ENCODE peak calls at places on chromosomes 6 and 20, in ten cellular contexts. One of them, this sample, is unnamed.

GRCh38 chr6:33592595-33593413 is 12.7 kb upstream of the BAK1 start:
- DNase-seq in psoas muscle: no peak
- DNase-seq in A549: no peak
- DNase-seq in uterus: no peak
- DNase-seq in right cardiac atrium: peak
- DNase-seq in ovary: peak
- DNase-seq in IMR-90: no peak
- DNase-seq in PC-9: peak
- DNase-seq in lower lobe of right lung: peak
- DNase-seq in naive thymus-derived CD4-positive, alpha-beta T cell: peak
- DNase-seq in this sample: no peak

GRCh38 chr6:62286470-62286843 is 432 bp upstream of the KHDRBS2 start:
- DNase-seq in PC-9: no peak
- DNase-seq in right cardiac atrium: no peak
- DNase-seq in psoas muscle: no peak
- DNase-seq in ovary: no peak
- DNase-seq in IMR-90: no peak
- DNase-seq in lower lobe of right lung: no peak
- DNase-seq in A549: no peak
- DNase-seq in uterus: no peak
- DNase-seq in naive thymus-derived CD4-positive, alpha-beta T cell: no peak
- DNase-seq in this sample: no peak

GRCh38 chr6:47729019-47729418 is 30.6 kb downstream of the ADGRF4 start:
- DNase-seq in naive thymus-derived CD4-positive, alpha-beta T cell: no peak
- DNase-seq in psoas muscle: no peak
- DNase-seq in IMR-90: no peak
- DNase-seq in lower lobe of right lung: no peak
- DNase-seq in A549: no peak
- DNase-seq in PC-9: peak
- DNase-seq in uterus: no peak
- DNase-seq in ovary: no peak
- DNase-seq in right cardiac atrium: no peak
- DNase-seq in this sample: no peak

GRCh38 chr6:5525209-5525608 is 263.9 kb downstream of the FARS2 start:
- DNase-seq in ovary: no peak
- DNase-seq in PC-9: no peak
- DNase-seq in lower lobe of right lung: no peak
- DNase-seq in A549: no peak
- DNase-seq in psoas muscle: no peak
- DNase-seq in right cardiac atrium: no peak
- DNase-seq in IMR-90: peak
- DNase-seq in uterus: no peak
- DNase-seq in naive thymus-derived CD4-positive, alpha-beta T cell: no peak
- DNase-seq in this sample: no peak

GRCh38 chr6:34709386-34709785 is 12.8 kb upstream of the ILRUN start:
- DNase-seq in right cardiac atrium: peak
- DNase-seq in uterus: peak
- DNase-seq in psoas muscle: peak
- DNase-seq in PC-9: no peak
- DNase-seq in ovary: peak
- DNase-seq in lower lobe of right lung: peak
- DNase-seq in A549: no peak
- DNase-seq in IMR-90: peak
- DNase-seq in naive thymus-derived CD4-positive, alpha-beta T cell: no peak
- DNase-seq in this sample: no peak

GRCh38 chr20:20755227-20755626 is 42.8 kb upstream of the RALGAPA2 start:
- DNase-seq in lower lobe of right lung: no peak
- DNase-seq in naive thymus-derived CD4-positive, alpha-beta T cell: no peak
- DNase-seq in A549: no peak
- DNase-seq in IMR-90: no peak
- DNase-seq in uterus: no peak
- DNase-seq in PC-9: no peak
- DNase-seq in ovary: no peak
- DNase-seq in right cardiac atrium: no peak
- DNase-seq in psoas muscle: no peak
- DNase-seq in this sample: no peak

GRCh38 chr6:139425780-139426179 is 51.3 kb upstream of the CITED2 start:
- DNase-seq in A549: no peak
- DNase-seq in lower lobe of right lung: no peak
- DNase-seq in naive thymus-derived CD4-positive, alpha-beta T cell: no peak
- DNase-seq in right cardiac atrium: no peak
- DNase-seq in PC-9: no peak
- DNase-seq in psoas muscle: no peak
- DNase-seq in ovary: no peak
- DNase-seq in IMR-90: no peak
- DNase-seq in uterus: no peak
- DNase-seq in this sample: no peak

GRCh38 chr6:53431704-53432103 is 83.0 kb upstream of the ELOVL5 start:
- DNase-seq in uterus: no peak
- DNase-seq in psoas muscle: no peak
- DNase-seq in A549: no peak
- DNase-seq in ovary: no peak
- DNase-seq in PC-9: no peak
- DNase-seq in naive thymus-derived CD4-positive, alpha-beta T cell: no peak
- DNase-seq in right cardiac atrium: no peak
- DNase-seq in IMR-90: no peak
- DNase-seq in lower lobe of right lung: no peak
- DNase-seq in this sample: no peak

DNA sequence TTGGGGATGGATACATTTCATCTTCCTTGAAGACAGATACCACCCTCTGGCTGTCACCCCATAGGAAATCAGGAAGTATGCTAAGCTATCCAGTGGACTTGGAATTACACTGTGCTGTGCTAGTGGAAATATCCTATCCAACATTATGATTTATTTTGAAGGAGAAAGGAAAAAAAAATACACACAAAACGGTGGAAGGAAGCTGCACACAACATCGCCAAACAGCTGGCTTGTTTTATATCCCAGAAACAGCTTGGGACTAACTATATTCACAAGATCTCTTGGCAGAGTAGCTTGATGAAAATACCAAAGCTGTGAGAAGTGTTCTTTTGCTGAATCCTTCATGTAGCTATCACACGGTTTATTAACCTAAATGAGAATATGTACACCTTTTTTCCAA is 257.6 kb downstream of the LAMA2 start:
- DNase-seq in IMR-90: peak
- DNase-seq in lower lobe of right lung: no peak
- DNase-seq in PC-9: no peak
- DNase-seq in A549: no peak
- DNase-seq in naive thymus-derived CD4-positive, alpha-beta T cell: no peak
- DNase-seq in psoas muscle: no peak
- DNase-seq in ovary: peak
- DNase-seq in right cardiac atrium: peak
- DNase-seq in uterus: peak
- DNase-seq in this sample: no peak
- H3K27ac ChIP-seq in IMR-90: peak
- H3K27ac ChIP-seq in lower lobe of right lung: peak
- H3K27ac ChIP-seq in PC-9: no peak
- H3K27ac ChIP-seq in A549: no peak
- H3K27ac ChIP-seq in naive thymus-derived CD4-positive, alpha-beta T cell: no peak
- H3K27ac ChIP-seq in psoas muscle: peak
- H3K27ac ChIP-seq in ovary: peak
- H3K27ac ChIP-seq in right cardiac atrium: peak
- H3K27ac ChIP-seq in uterus: peak
- H3K27ac ChIP-seq in this sample: no peak

GRCh38 chr6:95084867-95085266 is 492.5 kb upstream of the MANEA start:
- DNase-seq in psoas muscle: no peak
- DNase-seq in right cardiac atrium: peak
- DNase-seq in A549: no peak
- DNase-seq in IMR-90: no peak
- DNase-seq in PC-9: no peak
- DNase-seq in uterus: no peak
- DNase-seq in ovary: no peak
- DNase-seq in lower lobe of right lung: no peak
- DNase-seq in naive thymus-derived CD4-positive, alpha-beta T cell: no peak
- DNase-seq in this sample: no peak

GRCh38 chr6:95091823-95092436 is 485.4 kb upstream of the MANEA start:
- DNase-seq in PC-9: no peak
- DNase-seq in lower lobe of right lung: no peak
- DNase-seq in naive thymus-derived CD4-positive, alpha-beta T cell: no peak
- DNase-seq in A549: no peak
- DNase-seq in right cardiac atrium: no peak
- DNase-seq in psoas muscle: no peak
- DNase-seq in ovary: no peak
- DNase-seq in uterus: no peak
- DNase-seq in IMR-90: peak
- DNase-seq in this sample: no peak

GRCh38 chr6:95081949-95082348 is 495.4 kb upstream of the MANEA start:
- DNase-seq in right cardiac atrium: no peak
- DNase-seq in lower lobe of right lung: no peak
- DNase-seq in ovary: no peak
- DNase-seq in naive thymus-derived CD4-positive, alpha-beta T cell: no peak
- DNase-seq in PC-9: no peak
- DNase-seq in psoas muscle: no peak
- DNase-seq in A549: no peak
- DNase-seq in IMR-90: no peak
- DNase-seq in uterus: no peak
- DNase-seq in this sample: no peak

GRCh38 chr6:95083506-95083905 is 493.8 kb upstream of the MANEA start:
- DNase-seq in PC-9: no peak
- DNase-seq in psoas muscle: no peak
- DNase-seq in lower lobe of right lung: no peak
- DNase-seq in IMR-90: no peak
- DNase-seq in naive thymus-derived CD4-positive, alpha-beta T cell: no peak
- DNase-seq in A549: no peak
- DNase-seq in uterus: no peak
- DNase-seq in right cardiac atrium: peak
- DNase-seq in ovary: no peak
- DNase-seq in this sample: no peak

GRCh38 chr6:95087394-95088097 is 489.8 kb upstream of the MANEA start:
- DNase-seq in naive thymus-derived CD4-positive, alpha-beta T cell: no peak
- DNase-seq in right cardiac atrium: no peak
- DNase-seq in uterus: no peak
- DNase-seq in lower lobe of right lung: no peak
- DNase-seq in PC-9: peak
- DNase-seq in A549: no peak
- DNase-seq in psoas muscle: no peak
- DNase-seq in IMR-90: peak
- DNase-seq in ovary: no peak
- DNase-seq in this sample: no peak
- H3K4me3 ChIP-seq in naive thymus-derived CD4-positive, alpha-beta T cell: no peak
- H3K4me3 ChIP-seq in right cardiac atrium: no peak
- H3K4me3 ChIP-seq in uterus: no peak
- H3K4me3 ChIP-seq in lower lobe of right lung: no peak
- H3K4me3 ChIP-seq in PC-9: no peak
- H3K4me3 ChIP-seq in A549: no peak
- H3K4me3 ChIP-seq in psoas muscle: no peak
- H3K4me3 ChIP-seq in IMR-90: no peak
- H3K4me3 ChIP-seq in ovary: no peak
- H3K4me3 ChIP-seq in this sample: no peak

GRCh38 chr6:158008894-158009891 is 27.5 kb downstream of the SYNJ2 start:
- DNase-seq in A549: no peak
- DNase-seq in uterus: peak
- DNase-seq in psoas muscle: peak
- DNase-seq in ovary: peak
- DNase-seq in lower lobe of right lung: peak
- DNase-seq in PC-9: no peak
- DNase-seq in naive thymus-derived CD4-positive, alpha-beta T cell: peak
- DNase-seq in IMR-90: peak
- DNase-seq in right cardiac atrium: peak
- DNase-seq in this sample: no peak

GRCh38 chr6:158005626-158006180 is 24.0 kb downstream of the SYNJ2 start:
- DNase-seq in PC-9: no peak
- DNase-seq in psoas muscle: no peak
- DNase-seq in naive thymus-derived CD4-positive, alpha-beta T cell: no peak
- DNase-seq in ovary: no peak
- DNase-seq in IMR-90: no peak
- DNase-seq in uterus: no peak
- DNase-seq in right cardiac atrium: no peak
- DNase-seq in lower lobe of right lung: peak
- DNase-seq in A549: no peak
- DNase-seq in this sample: no peak

GRCh38 chr6:158004696-158005095 is 23.0 kb downstream of the SYNJ2 start:
- DNase-seq in IMR-90: no peak
- DNase-seq in PC-9: no peak
- DNase-seq in lower lobe of right lung: peak
- DNase-seq in uterus: no peak
- DNase-seq in A549: no peak
- DNase-seq in ovary: no peak
- DNase-seq in psoas muscle: no peak
- DNase-seq in right cardiac atrium: no peak
- DNase-seq in naive thymus-derived CD4-positive, alpha-beta T cell: no peak
- DNase-seq in this sample: no peak

GRCh38 chr6:158006331-158006730 is 24.7 kb downstream of the SYNJ2 start:
- DNase-seq in lower lobe of right lung: peak
- DNase-seq in A549: no peak
- DNase-seq in IMR-90: no peak
- DNase-seq in uterus: no peak
- DNase-seq in ovary: no peak
- DNase-seq in psoas muscle: no peak
- DNase-seq in PC-9: no peak
- DNase-seq in naive thymus-derived CD4-positive, alpha-beta T cell: no peak
- DNase-seq in right cardiac atrium: no peak
- DNase-seq in this sample: no peak

DNA sequence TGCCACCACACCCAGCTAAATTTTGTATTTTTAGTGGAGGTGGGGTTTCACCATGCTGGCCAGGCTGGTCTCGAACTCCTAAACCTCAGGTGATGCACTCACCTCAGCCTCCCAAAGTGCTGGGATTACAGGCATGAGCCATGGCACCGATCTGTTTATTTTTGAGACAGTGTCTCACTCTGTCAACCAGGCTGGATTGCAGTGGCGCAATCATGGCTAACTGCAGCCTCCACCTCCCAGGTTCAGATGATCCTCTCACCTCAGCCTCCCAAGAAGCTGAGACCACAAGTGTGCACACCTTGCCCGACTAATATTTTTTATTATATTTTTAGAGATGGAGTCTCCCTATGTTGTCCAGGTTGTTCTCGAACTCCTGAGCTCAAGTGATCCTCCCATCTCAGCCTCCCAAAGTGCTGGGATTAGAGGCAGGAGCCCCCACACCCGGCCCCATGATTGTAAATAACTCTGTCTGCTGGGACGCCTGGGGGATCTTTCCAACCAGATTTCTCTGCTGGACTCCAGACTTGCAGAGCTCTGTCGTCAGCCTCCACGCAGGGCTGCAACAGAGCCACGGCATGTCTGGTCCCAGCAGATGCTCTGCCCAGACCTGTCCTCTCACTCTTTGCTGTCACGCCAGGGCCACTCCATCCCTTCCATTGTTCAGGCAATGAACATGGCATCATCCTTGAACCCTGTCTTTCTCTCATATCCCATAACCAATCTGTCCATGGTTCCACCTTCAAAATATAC is 25.3 kb downstream of the SYNJ2 start:
- DNase-seq in uterus: no peak
- DNase-seq in lower lobe of right lung: peak
- DNase-seq in A549: no peak
- DNase-seq in psoas muscle: no peak
- DNase-seq in naive thymus-derived CD4-positive, alpha-beta T cell: no peak
- DNase-seq in ovary: no peak
- DNase-seq in right cardiac atrium: no peak
- DNase-seq in IMR-90: no peak
- DNase-seq in PC-9: no peak
- DNase-seq in this sample: no peak
- H3K27ac ChIP-seq in uterus: no peak
- H3K27ac ChIP-seq in lower lobe of right lung: no peak
- H3K27ac ChIP-seq in A549: no peak
- H3K27ac ChIP-seq in psoas muscle: no peak
- H3K27ac ChIP-seq in naive thymus-derived CD4-positive, alpha-beta T cell: no peak
- H3K27ac ChIP-seq in ovary: no peak
- H3K27ac ChIP-seq in right cardiac atrium: no peak
- H3K27ac ChIP-seq in IMR-90: no peak
- H3K27ac ChIP-seq in PC-9: no peak
- H3K27ac ChIP-seq in this sample: no peak

GRCh38 chr20:3210346-3210745 is 1.0 kb downstream of the ITPA start:
- DNase-seq in right cardiac atrium: no peak
- DNase-seq in psoas muscle: no peak
- DNase-seq in PC-9: no peak
- DNase-seq in lower lobe of right lung: no peak
- DNase-seq in ovary: no peak
- DNase-seq in naive thymus-derived CD4-positive, alpha-beta T cell: no peak
- DNase-seq in uterus: no peak
- DNase-seq in A549: no peak
- DNase-seq in IMR-90: no peak
- DNase-seq in this sample: no peak
- H3K4me3 ChIP-seq in right cardiac atrium: peak
- H3K4me3 ChIP-seq in psoas muscle: peak
- H3K4me3 ChIP-seq in PC-9: peak
- H3K4me3 ChIP-seq in lower lobe of right lung: peak
- H3K4me3 ChIP-seq in ovary: peak
- H3K4me3 ChIP-seq in naive thymus-derived CD4-positive, alpha-beta T cell: peak
- H3K4me3 ChIP-seq in uterus: peak
- H3K4me3 ChIP-seq in A549: peak
- H3K4me3 ChIP-seq in IMR-90: peak
- H3K4me3 ChIP-seq in this sample: peak

This sample was measured in CD8-positive, alpha-beta memory T cell.